ENCODE peak calls at places on chromosome 12, in eight cellular contexts. X is stimulated activated CD4-positive, alpha-beta T cell treated with anti-CD3 and anti-CD28 coated beads, Interleukin-12 subunit alpha, Interleukin-12 subunit beta, amount 100 ng/mL, for 48 hours; Z is choroid plexus epithelial cell; N is substantia nigra; Q is activated CD8-positive, alpha-beta memory T cell treated with anti-CD3 and anti-CD28 coated beads for 24 hours; S is NCI-H460; L is SW480; J is cardiac fibroblast. K is an unnamed sample.

GRCh38 chr12:99984271-99985128 is at the start of gene ANKS1B:
- DNase-seq in X (no peak), Z (peak), N (no peak), Q (no peak), S (peak), L (peak), J (peak), K (no peak)

GRCh38 chr12:91179315-91179714 is 3.3 kb downstream of the DCN start:
- DNase-seq in X (no peak), Z (peak), N (no peak), Q (no peak), S (no peak), L (no peak), J (peak), K (no peak)

GRCh38 chr12:6691473-6691872 is 2.3 kb upstream of the ZNF384 start:
- DNase-seq in X (no peak), Z (peak), N (no peak), Q (no peak), S (no peak), L (no peak), J (peak), K (no peak)

GRCh38 chr12:107478881-107479280 is 206.7 kb upstream of the PWP1 start:
- DNase-seq in X (no peak), Z (peak), N (no peak), Q (no peak), S (no peak), L (no peak), J (no peak), K (no peak)

GRCh38 chr12:39451977-39452376 is 9.1 kb upstream of the KIF21A start:
- DNase-seq in X (no peak), Z (no peak), N (no peak), Q (no peak), S (no peak), L (no peak), J (no peak), K (peak)

GRCh38 chr12:112207397-112207924 is 82.1 kb downstream of the TRAFD1 start:
- DNase-seq in X (no peak), Z (no peak), N (no peak), Q (no peak), S (no peak), L (no peak), J (no peak), K (no peak)

GRCh38 chr12:107242189-107242588 is 148.8 kb upstream of the CRY1 start:
- DNase-seq in X (no peak), Z (peak), N (no peak), Q (no peak), S (no peak), L (peak), J (no peak), K (no peak)

GRCh38 chr12:131353826-131354225 is 357.1 kb upstream of the SFSWAP start:
- DNase-seq in X (no peak), Z (no peak), N (no peak), Q (no peak), S (no peak), L (peak), J (no peak), K (no peak)

GRCh38 chr12:12810507-12811143 is 2.5 kb upstream of the DDX47 start:
- DNase-seq in X (no peak), Z (no peak), N (no peak), Q (peak), S (no peak), L (no peak), J (no peak), K (no peak)

GRCh38 chr12:32688786-32689185 is 9.7 kb downstream of the DNM1L start:
- DNase-seq in X (no peak), Z (no peak), N (no peak), Q (no peak), S (no peak), L (no peak), J (no peak), K (no peak)

GRCh38 chr12:77190022-77190421 is 124.7 kb upstream of the E2F7 start:
- DNase-seq in X (no peak), Z (peak), N (no peak), Q (no peak), S (no peak), L (peak), J (peak), K (no peak)

GRCh38 chr12:31323466-31324115 is 2.4 kb downstream of the SINHCAF start:
- DNase-seq in X (peak), Z (peak), N (no peak), Q (peak), S (no peak), L (peak), J (peak), K (no peak)

GRCh38 chr12:1173806-1174617 is 183.0 kb downstream of the ERC1 start:
- DNase-seq in X (no peak), Z (no peak), N (no peak), Q (no peak), S (no peak), L (no peak), J (no peak), K (no peak)

GRCh38 chr12:128920468-128920867 is 67.2 kb downstream of the GLT1D1 start:
- DNase-seq in X (no peak), Z (peak), N (no peak), Q (no peak), S (peak), L (no peak), J (peak), K (no peak)

GRCh38 chr12:121718653-121719239 is 6.2 kb downstream of the TMEM120B start:
- DNase-seq in X (no peak), Z (no peak), N (no peak), Q (no peak), S (no peak), L (no peak), J (no peak), K (no peak)

GRCh38 chr12:77079631-77080030 is 14.3 kb upstream of the E2F7 start:
- DNase-seq in X (no peak), Z (no peak), N (no peak), Q (no peak), S (no peak), L (no peak), J (no peak), K (no peak)

GRCh38 chr12:10982244-10982643 is 4.5 kb downstream of the TAS2R50 start:
- DNase-seq in X (peak), Z (no peak), N (no peak), Q (no peak), S (no peak), L (peak), J (no peak), K (no peak)

GRCh38 chr12:14384783-14385638 is 19.5 kb downstream of the ATF7IP start:
- DNase-seq in X (peak), Z (peak), N (no peak), Q (peak), S (peak), L (peak), J (peak), K (peak)

GRCh38 chr12:113453330-113453729 is 18.3 kb downstream of the LHX5 start:
- DNase-seq in X (no peak), Z (no peak), N (no peak), Q (no peak), S (no peak), L (no peak), J (no peak), K (no peak)

GRCh38 chr12:1319215-1319614 is 275.2 kb downstream of the FBXL14 start:
- DNase-seq in X (no peak), Z (peak), N (no peak), Q (no peak), S (no peak), L (no peak), J (peak), K (no peak)